ENCODE peak calls at places on chromosomes 11 and 22, in four cellular contexts. D is cardiac muscle cell, N is right lobe of liver, B is prostate gland. X is an unnamed sample. For H3K4me1, the result is how much of the 10 kb centered on the place peaks cover.

GRCh38 chr11:1238767-1239595 is 16.1 kb downstream of the MUC5B start:
- DNase-seq in N (peak), B (peak), D (peak), X (no peak)

GRCh38 chr22:46023558-46023981 is 46.6 kb upstream of the WNT7B start:
- DNase-seq in N (peak), B (no peak), D (no peak), X (no peak)

GRCh38 chr11:30860970-30861369 is 274.8 kb upstream of the MPPED2 start:
- DNase-seq in B (no peak), N (peak), D (no peak), X (no peak)

GRCh38 chr11:116929393-116930090 is 92.1 kb upstream of the APOA1 start:
- DNase-seq in B (no peak), D (no peak), N (no peak), X (no peak)

GRCh38 chr11:3074912-3075589 is 17.8 kb upstream of the CARS1 start:
- DNase-seq in D (no peak), B (no peak), N (no peak), X (no peak)

GRCh38 chr11:121553806-121554205 is 101.0 kb upstream of the SORL1-AS1 start:
- DNase-seq in D (no peak), N (peak), B (no peak), X (no peak)

GRCh38 chr22:19842386-19843106 is 12.1 kb downstream of the GNB1L start:
- DNase-seq in D (no peak), N (peak), B (no peak), X (no peak)

GRCh38 chr11:45212566-45213315 is 66.3 kb downstream of the PRDM11 start:
- DNase-seq in N (no peak), B (no peak), D (peak), X (no peak)

GRCh38 chr11:75820636-75821035 is 5.6 kb downstream of the UVRAG start:
- DNase-seq in D (no peak), N (no peak), B (no peak), X (no peak)

DNA sequence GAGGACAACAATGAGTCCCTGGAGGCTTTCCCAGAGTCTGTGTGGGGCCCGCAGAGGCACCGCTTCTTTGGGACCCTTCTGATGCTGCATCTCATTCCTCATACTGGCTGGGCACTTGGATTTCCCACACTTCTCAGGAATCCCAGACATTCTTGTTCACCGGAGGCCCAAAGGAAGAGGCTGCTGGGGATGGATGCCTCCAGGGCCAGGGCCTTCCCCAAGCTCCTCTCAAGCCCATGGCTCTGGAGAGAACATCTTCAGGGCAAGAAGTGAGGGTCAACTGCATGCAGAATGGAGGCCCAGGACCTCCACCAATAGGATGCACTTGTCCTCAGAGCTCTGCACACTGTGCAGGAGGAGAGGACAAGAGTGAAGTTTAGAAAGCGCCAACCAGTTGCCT is 34.6 kb downstream of the DKK3 start:
- DNase-seq in N (no peak), B (no peak), D (peak), X (no peak)
- H3K4me1 ChIP-seq in N (under half), B (under half), D (half or more), X (under half)

DNA sequence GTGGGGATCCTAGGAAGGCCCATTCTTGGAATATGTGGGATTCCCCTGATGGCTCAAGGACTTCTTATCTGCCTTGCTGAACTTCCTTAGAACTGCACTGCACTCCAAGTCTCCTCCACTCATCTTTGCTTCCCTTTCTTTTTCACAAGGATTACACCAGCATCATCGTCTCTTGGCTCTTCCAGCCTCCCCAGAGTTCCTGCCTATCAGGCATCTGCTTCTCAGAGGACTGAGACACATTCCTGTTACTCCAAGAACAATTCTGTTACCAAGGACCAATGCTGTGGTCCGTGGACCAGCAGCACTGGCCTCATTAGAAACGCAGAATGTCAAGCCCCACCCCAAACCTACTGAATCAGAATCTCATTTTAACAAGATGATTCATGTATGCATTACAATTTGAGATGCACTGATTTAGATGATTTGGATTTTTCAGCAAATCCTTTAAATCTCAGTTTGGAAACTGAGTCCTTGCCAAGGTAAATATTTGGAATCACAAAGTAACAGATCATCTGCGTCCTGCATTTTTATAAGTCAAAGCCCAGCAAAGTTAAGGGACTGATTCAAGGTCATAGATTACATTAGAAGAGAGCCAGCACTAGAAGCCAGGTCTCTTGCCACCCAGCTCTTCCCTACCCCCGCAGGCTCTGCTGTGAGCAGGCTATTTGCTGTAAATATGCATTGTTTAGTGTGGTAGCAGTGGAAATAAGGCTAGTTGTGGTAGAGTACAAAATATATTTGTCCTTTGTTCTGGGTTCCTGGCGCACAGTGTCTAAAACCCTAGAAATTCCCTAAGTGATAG is 110.9 kb downstream of the SWAP70 start:
- DNase-seq in D (no peak), B (no peak), N (no peak), X (no peak)
- H3K4me3 ChIP-seq in D (no peak), B (no peak), N (no peak), X (no peak)

DNA sequence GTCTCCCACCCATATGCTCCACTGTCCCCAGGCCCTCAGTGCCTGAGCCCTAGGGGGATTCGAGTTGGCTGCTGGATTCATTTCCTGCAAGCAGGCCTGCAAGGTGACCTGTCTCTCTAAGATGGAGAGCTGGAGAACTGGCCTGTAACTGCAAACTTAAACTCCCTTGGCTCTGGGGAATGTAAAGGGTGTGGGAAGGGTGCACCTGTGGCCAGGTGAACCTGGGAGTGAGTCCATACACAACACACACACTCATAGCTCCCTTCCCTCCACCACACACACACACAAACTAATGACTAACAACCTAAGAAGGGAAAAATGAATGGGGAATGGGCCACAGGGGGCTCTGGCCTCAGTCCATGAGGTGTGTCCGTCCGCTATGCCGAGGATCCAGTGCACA is 14.5 kb downstream of the SMTNL1 start:
- DNase-seq in B (no peak), D (no peak), N (no peak), X (no peak)
- H3K27ac ChIP-seq in B (no peak), D (no peak), N (no peak), X (no peak)

GRCh38 chr22:42897960-42898359 is 40.9 kb upstream of the ARFGAP3 start:
- DNase-seq in D (no peak), N (no peak), B (no peak), X (no peak)
- H3K4me1 ChIP-seq in D (under half), N (under half), B (under half), X (under half)

DNA sequence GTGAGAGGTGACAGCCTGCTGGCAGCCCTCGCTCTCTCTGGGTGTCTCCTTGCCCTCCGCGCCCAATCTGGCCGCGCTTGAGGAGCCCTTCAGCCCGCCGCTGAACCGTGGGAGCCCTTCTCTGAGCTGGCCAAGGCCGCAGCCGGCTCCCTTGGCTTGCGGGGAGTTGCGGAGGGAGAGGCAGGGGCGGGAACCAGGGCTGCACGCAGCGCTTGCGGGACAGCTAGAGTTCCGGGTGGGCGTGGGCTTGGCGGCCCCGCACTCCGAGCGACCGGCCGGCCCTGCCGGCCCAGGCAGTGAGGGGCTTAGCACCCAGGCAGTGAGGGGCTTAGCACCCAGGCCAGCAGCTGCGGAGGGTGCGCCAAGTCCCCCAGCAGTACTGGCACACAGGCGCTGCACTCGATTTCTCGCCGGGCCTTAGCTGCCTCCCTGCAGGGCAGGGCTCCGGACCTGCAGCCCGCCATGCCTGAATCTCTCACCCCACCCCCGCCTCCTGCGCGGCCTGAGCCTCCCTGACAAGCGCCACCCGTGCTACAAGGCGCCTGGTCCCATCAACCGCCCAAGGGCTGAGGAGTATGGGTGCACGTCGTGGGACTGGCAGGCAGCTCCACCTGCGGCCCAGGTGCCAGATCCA is 1526.1 kb downstream of the FAM181B start:
- DNase-seq in D (no peak), B (no peak), N (no peak), X (no peak)
- H3K4me3 ChIP-seq in D (no peak), B (no peak), N (no peak), X (no peak)

DNA sequence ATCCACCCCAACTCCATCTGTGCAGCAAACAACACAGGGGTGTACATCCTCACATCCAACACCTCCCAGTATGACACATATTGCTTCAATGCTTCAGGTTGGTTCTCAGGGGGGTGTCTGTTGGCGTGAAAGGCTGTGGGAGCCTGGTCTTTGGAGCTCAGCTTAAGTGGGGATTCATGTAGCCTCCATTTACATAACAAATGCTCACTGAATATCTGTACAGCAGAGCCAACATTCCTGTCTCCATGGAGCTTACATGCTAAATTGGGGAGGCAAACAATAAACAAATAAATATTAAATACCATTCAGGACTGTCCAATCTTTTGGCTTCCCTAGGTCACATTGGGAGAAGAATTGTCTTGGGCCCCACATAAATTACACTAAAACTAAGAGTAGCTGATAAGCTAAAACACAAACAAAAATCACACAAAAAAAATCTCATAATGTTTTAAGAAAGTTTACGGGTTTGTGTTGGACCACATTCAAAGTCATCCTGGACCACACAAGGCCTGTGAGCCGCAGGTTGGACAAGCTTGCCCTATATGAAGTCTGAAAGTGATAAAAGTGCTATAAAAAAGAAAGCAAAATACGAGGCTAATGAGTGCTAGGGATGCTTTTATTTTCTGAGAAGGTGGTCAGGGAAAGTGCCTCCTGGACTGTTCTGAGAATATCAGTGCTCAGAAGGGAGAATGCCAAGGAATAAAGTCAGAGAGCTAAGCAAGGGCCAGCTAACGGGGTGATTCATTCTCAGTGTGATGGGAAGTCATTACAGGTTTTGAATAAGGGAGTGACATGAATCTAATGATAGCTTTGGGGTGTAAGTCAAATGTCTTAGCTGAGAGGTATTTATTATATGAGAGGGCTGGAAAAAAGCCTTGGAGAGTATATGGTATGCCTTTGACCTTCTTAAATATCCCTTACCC is 41.6 kb downstream of the CD44 start:
- DNase-seq in D (no peak), N (no peak), B (no peak), X (peak)
- H3K27ac ChIP-seq in D (no peak), N (no peak), B (peak), X (peak)

GRCh38 chr22:39152024-39152510 is 413 bp downstream of the CBX7 start:
- DNase-seq in N (no peak), B (no peak), D (no peak), X (no peak)

GRCh38 chr22:39151329-39151975 is 1.0 kb downstream of the CBX7 start:
- DNase-seq in N (no peak), B (no peak), D (no peak), X (no peak)

GRCh38 chr22:39150848-39151215 is 1.6 kb downstream of the CBX7 start:
- DNase-seq in B (no peak), N (no peak), D (no peak), X (no peak)

GRCh38 chr22:39148727-39149535 is 3.5 kb downstream of the CBX7 start:
- DNase-seq in N (no peak), D (no peak), B (no peak), X (peak)

DNA sequence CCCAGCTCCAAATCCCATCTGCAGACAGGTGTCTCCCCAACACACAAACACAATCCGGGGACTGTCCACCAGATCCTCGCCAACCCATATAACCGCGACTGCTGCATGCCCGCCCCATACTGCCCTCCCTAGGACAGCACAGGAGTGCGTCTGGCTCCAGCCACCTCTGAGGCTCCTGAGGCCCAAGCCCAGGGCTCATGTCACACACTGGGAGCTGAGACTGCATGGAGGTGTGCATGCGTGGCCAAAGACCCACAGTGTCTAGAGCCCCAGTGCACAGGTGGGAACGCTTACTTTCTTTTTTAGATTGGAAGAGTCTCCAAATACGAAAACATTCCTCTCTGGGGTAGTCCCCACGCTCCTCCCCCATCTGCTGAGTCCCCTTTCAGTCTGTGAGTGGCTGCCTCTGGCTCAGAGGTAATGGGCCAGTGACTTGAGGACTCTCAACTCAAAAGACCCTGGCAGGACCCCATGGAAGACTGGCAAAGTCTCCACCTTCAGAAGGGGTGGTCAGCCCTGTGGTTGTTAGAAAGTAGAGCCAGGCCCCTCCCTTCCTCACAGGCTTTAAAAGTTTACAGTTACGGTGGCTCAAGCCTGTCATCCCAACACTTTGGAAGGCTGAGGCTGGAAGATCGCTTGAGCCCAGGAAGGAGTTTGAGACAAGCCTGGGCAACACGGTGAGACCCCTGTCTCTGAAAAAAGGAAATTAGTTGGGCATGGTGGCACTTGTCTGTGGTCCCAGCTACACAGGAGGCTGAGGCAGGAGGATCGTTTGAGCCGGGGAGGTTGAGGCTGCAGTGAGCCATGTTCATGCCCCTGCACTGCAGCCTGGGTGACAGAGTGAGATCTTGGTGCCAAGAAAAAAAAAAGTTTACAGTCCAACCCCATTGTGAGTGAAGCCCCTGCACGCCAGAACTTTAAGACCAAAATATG is 2.3 kb downstream of the CBX7 start:
- DNase-seq in D (no peak), N (no peak), B (no peak), X (no peak)
- H3K4me1 ChIP-seq in D (under half), N (under half), B (under half), X (half or more)

GRCh38 chr11:109695696-109696095 is 273.7 kb downstream of the C11orf87 start:
- DNase-seq in D (no peak), B (no peak), N (no peak), X (no peak)

GRCh38 chr11:109697140-109697843 is 275.3 kb downstream of the C11orf87 start:
- DNase-seq in B (no peak), N (no peak), D (peak), X (no peak)

GRCh38 chr11:109698237-109698636 is 276.2 kb downstream of the C11orf87 start:
- DNase-seq in D (no peak), N (no peak), B (no peak), X (no peak)

DNA sequence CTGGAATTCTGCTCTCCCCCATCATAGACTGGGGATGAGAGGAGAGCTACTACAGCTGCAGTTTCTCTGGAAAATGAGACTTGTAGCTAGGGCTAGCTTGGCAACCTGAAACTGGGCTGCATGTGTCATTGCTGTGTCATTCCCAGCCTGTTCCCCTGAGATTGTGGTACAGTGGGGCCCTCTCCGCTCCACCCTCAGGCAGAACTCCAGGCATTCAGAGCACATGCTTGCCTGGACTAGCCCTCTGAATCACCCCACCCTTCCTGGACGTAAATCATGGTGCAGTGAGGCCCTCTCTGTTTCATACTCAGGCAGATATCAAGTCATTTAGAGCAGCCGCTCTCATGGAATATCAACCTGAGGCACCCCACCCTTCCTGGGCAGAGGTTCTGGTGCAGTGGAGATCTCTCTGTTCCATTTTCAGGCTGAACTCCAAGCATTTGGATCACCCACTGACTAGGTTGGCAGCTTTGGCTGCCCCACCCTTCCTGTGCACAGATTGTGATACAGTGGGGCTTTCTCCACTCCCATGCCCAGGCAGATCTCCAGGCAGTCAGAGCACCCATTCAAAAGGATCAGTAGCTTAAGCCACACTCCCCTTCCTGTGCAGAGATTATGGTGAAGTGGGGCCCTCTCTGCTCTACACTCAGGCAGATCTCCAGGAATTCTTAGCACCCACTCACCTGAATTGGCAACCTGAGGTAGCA is 274.4 kb downstream of the C11orf87 start:
- DNase-seq in B (no peak), N (no peak), D (no peak), X (no peak)
- H3K4me3 ChIP-seq in B (no peak), N (no peak), D (no peak), X (no peak)

X was measured in CD4-positive, alpha-beta memory T cell.